ENCODE peak calls at places on chromosomes 5 and 9, in eight cellular contexts. E is BJ; V is CD8-positive, alpha-beta T cell; D is hepatocyte; G is HCT116; B is AG09309; O is AG09319; A is Panc1. R is an unnamed sample.

GRCh38 chr5:143511736-143512135 is 108.2 kb upstream of the NR3C1 start:
- DNase-seq in E (no peak), V (no peak), D (no peak), G (no peak), B (no peak), O (no peak), A (no peak), R (no peak)

GRCh38 chr5:30197662-30198061 is 995.8 kb upstream of the CDH6 start:
- DNase-seq in E (no peak), V (no peak), D (no peak), G (no peak), B (no peak), O (no peak), A (no peak), R (no peak)

GRCh38 chr9:114946013-114946412 is 15.6 kb upstream of the TNFSF8 start:
- DNase-seq in E (no peak), V (no peak), D (no peak), G (no peak), B (no peak), O (no peak), A (no peak), R (no peak)

GRCh38 chr5:59126665-59127354 is 543.9 kb downstream of the RAB3C start:
- DNase-seq in E (no peak), V (no peak), D (no peak), G (no peak), B (no peak), O (no peak), A (no peak), R (no peak)

GRCh38 chr9:82275531-82275930 is 287.0 kb downstream of the SPATA31D1 start:
- DNase-seq in E (no peak), V (no peak), D (no peak), G (no peak), B (no peak), O (no peak), A (no peak), R (no peak)

GRCh38 chr9:71326360-71326759 is 204.9 kb upstream of the TRPM3 start:
- DNase-seq in E (no peak), V (no peak), D (no peak), G (no peak), B (no peak), O (no peak), A (no peak), R (no peak)

GRCh38 chr5:133780619-133781280 is 168.4 kb upstream of the FSTL4 start:
- DNase-seq in E (no peak), V (no peak), D (no peak), G (no peak), B (no peak), O (no peak), A (no peak), R (no peak)

GRCh38 chr5:118405650-118406061 is 582.7 kb downstream of the DTWD2 start:
- DNase-seq in E (no peak), V (no peak), D (peak), G (no peak), B (no peak), O (no peak), A (no peak), R (no peak)

GRCh38 chr5:29905626-29906353 is 1287.7 kb upstream of the CDH6 start:
- DNase-seq in E (no peak), V (no peak), D (no peak), G (no peak), B (no peak), O (no peak), A (no peak), R (no peak)

GRCh38 chr5:150599281-150599680 is 41.2 kb upstream of the SYNPO start:
- DNase-seq in E (no peak), V (no peak), D (no peak), G (no peak), B (no peak), O (no peak), A (no peak), R (no peak)
- TF ChIP-seq CTCF in E (no peak), V (no peak), D (no peak), G (no peak), B (no peak), O (no peak), A (no peak), R (no peak)

GRCh38 chr5:149447373-149448367 is 68.6 kb upstream of the IL17B start:
- DNase-seq in E (no peak), V (no peak), D (no peak), G (no peak), B (no peak), O (no peak), A (no peak), R (no peak)

GRCh38 chr5:149452007-149452664 is 73.0 kb upstream of the IL17B start:
- DNase-seq in E (no peak), V (no peak), D (peak), G (no peak), B (no peak), O (no peak), A (no peak), R (no peak)

GRCh38 chr5:149450199-149450598 is 71.1 kb upstream of the IL17B start:
- DNase-seq in E (no peak), V (no peak), D (no peak), G (no peak), B (no peak), O (no peak), A (no peak), R (no peak)

GRCh38 chr5:149445739-149446369 is 66.8 kb upstream of the IL17B start:
- DNase-seq in E (peak), V (no peak), D (peak), G (no peak), B (peak), O (peak), A (no peak), R (peak)

DNA sequence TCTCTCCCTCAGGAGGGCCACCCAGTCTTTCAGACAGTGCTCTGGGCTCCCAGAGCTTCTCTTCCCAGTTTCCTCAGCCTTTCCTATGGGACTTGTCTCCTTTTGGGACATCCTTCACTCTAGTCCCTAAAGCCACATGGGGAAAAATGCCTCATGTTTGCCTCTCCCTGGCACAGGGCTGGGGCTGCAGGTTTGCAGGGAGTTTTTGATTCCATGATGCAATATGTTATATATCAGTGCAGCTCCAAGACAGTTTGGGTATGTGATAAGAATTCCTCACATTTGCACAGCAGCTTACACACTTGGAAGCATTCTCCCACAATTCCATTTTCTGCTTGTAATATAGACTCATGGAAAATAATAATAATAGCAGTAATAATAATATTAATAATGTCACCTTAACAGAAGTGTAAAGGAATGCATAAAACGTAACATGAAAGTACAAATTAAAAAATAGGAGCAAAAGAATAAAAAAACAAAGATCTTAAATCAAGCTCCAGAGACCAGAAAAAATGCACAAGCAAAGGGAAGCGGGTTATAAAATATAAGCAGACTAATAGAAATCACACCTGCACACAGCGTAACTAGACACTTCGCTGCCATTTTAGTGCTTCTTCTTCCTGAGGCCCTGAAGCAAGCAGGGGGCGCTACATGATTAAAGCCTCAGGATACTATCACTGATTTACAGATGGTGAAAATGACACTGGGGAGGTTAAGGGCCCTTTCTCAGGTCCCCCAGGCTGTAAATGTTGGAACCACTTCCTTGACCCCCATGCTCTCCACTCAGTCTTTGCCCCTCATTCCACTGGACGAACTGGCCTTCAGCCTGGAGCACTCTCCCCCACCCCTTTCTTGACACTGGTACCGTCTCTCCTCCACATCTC is 70.0 kb upstream of the IL17B start:
- DNase-seq in E (no peak), V (no peak), D (no peak), G (no peak), B (no peak), O (no peak), A (no peak), R (no peak)
- TF ChIP-seq CTCF in E (peak), V (no peak), D (peak), G (peak), B (peak), O (peak), A (peak), R (peak)

GRCh38 chr9:129885670-129886106 is 50.4 kb downstream of the USP20 start:
- DNase-seq in E (peak), V (peak), D (peak), G (peak), B (peak), O (peak), A (peak), R (peak)

GRCh38 chr9:129886226-129887174 is 51.2 kb downstream of the USP20 start:
- DNase-seq in E (no peak), V (peak), D (no peak), G (no peak), B (no peak), O (no peak), A (no peak), R (no peak)

GRCh38 chr9:129884220-129885017 is 49.2 kb downstream of the USP20 start:
- DNase-seq in E (peak), V (peak), D (peak), G (peak), B (no peak), O (peak), A (no peak), R (peak)

GRCh38 chr9:129887210-129888084 is 52.2 kb downstream of the USP20 start:
- DNase-seq in E (no peak), V (peak), D (no peak), G (no peak), B (peak), O (no peak), A (no peak), R (peak)

DNA sequence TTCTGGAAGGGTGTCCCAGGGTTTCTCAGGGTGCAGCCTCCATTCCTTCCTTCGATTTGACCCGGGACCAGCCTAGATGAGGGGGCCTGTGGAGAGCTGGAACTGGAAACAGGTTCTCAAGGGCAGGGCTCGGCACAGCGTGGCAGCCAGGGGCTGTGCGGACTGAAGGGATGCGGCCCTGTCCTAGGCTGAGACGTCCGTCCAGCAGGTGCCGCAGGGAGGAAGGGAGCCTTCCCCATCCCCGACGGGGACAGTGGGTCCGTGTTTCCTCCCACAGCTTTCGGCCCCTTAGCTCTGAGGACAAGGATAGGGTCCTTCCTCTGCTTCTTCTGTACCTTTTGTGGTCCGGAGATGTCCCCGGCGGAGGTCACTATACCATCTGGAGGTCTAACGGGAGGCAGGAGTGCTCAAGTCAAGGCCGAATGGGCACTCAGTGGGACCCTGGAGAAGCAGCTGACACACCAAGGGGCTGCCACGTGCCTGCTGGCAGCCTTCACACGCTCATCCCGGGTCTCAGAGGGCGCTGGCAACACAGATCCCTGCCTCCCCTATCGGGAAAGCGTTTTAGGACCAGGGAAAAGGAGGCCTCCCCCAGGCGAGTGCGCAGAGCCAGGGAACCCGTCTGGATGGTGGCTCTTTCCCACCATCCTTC is 49.9 kb downstream of the USP20 start:
- DNase-seq in E (no peak), V (peak), D (no peak), G (no peak), B (no peak), O (no peak), A (no peak), R (no peak)
- TF ChIP-seq CTCF in E (peak), V (no peak), D (no peak), G (no peak), B (peak), O (peak), A (no peak), R (no peak)

DNA sequence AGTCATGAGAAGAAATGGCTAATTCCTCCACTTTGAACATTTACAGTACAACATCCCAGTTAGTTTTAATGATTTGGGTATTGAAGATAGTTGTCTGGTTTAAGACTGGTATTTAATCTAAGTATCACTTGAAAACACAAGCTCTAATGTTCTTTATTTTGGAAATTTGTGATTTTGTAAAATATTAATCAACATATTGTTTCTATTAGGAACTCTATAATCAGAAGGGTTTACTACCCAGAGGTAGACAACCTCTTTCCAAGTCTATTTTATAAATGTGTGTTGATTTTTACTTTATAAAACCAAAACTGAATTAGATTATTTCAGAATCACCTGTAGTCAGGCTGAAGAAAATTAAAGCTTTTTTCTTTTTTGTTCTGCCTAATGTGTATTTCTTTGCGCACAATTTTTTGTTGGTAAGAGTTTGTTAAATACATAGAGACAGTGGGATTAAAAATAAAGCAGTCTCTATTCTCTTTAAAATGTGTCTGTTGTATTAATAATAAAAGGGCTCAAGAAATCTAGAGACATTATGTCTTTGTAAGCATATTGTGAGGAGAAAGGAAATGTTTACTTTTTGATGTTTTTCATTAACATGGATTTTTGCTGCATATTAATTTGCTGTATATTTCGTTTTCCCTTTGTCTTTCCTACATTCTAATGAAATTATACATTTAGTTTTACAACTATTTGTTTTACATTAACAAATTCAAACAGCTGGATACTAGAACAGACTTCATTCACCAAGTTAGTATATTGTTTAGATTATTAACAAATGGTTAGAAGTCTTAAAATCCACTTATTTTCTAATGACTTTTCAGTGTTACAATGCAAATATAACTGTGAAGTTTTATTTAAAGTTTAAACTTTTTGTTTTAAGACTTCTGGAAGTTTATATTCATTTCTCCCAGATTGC is 3.8 kb upstream of the PURA start:
- DNase-seq in E (no peak), V (no peak), D (no peak), G (no peak), B (no peak), O (no peak), A (no peak), R (no peak)
- TF ChIP-seq CTCF in E (no peak), V (no peak), D (no peak), G (no peak), B (no peak), O (no peak), A (no peak), R (no peak)

DNA sequence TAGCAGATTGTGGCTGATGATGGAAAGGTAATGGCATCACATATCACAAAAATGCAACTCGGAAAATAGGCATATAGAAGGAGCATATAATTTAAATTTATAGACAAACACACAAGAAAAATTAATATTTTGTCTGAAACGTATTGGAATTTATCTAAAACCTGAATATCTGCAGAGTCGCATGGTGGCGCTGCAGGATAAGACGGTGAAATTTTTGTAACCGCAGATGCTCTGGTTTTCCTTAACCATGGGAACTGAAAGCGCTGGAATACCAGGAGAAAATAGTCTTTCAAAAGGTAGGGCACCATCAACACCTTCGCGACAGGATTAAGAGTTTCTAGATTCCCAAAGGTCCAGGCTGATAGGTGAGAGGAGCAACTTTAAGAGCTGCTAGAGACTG is 11.0 kb downstream of the PCDHB14 start:
- DNase-seq in E (no peak), V (no peak), D (no peak), G (no peak), B (no peak), O (no peak), A (no peak), R (no peak)
- TF ChIP-seq CTCF in E (peak), V (no peak), D (no peak), G (no peak), B (peak), O (peak), A (peak), R (peak)

GRCh38 chr5:83589786-83590185 is 118.2 kb downstream of the VCAN start:
- DNase-seq in E (no peak), V (no peak), D (no peak), G (no peak), B (no peak), O (no peak), A (no peak), R (no peak)

GRCh38 chr5:83590966-83591365 is 119.4 kb downstream of the VCAN start:
- DNase-seq in E (no peak), V (no peak), D (no peak), G (no peak), B (no peak), O (no peak), A (no peak), R (no peak)

DNA sequence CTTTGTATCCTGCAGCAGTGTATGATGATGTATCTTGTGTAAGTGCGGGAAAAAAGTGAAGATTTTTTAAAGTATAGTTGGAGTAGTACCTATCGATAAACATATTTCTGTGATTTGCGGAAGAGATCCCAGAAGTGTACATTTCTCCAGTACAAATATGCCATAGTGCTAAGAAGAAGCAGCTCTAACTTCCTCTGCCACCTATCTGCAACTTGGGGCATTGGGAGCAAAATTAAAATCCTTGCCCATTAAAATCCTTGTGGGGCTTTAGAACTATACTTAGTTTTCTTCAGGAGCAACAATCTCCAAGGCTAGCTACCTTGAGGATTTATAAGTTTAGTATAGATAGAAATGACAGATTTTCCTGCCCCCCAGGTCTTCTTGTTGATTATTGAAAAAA is 123.7 kb downstream of the VCAN start:
- DNase-seq in E (no peak), V (no peak), D (no peak), G (no peak), B (no peak), O (no peak), A (no peak), R (no peak)
- TF ChIP-seq CTCF in E (peak), V (no peak), D (no peak), G (peak), B (peak), O (no peak), A (peak), R (peak)

DNA sequence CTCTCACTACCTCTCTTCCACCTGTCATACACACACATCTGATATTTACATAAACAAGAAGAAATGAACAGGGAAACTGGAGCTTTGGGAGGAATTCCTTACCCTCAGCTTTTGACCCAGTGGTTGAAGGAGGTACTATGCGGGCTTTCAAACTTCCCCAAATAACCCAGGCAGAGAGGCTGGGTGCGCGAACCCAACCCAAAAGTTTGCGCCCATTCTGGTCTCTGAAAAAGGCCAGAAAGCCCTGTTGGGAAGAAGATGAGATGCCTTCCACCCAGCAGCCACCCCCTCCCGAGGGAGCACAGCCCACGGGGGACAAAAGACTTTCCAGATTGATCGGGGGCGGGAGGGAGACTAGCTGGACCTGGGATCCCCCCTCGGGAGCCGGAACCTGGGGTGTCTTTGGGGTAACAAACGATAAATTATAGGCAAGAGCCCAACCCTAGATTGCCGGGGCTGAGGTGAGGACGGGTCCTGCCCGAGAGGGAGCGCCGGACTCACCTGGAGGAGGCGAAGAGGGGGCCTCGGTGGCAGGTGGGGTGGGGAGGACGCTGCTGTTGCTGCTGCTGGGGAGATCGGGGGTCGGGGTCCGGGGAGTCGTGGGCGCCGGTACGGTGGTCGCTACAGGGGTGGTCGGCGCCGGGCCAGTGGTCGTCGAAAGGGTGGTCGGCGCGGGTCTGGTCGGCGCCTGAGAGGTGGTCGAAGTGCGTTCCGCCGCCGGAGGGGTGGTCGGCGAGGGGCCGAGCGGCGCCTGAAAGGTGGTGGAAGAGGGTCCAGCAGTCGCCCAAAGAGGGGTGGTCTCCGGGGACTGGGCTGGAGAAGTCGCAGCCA is 798 bp downstream of the MEGF9 start:
- DNase-seq in E (no peak), V (peak), D (no peak), G (no peak), B (no peak), O (no peak), A (no peak), R (no peak)
- TF ChIP-seq CTCF in E (peak), V (no peak), D (no peak), G (no peak), B (no peak), O (no peak), A (no peak), R (no peak)

GRCh38 chr5:75167345-75167744 is 69.3 kb downstream of the ANKRD31 start:
- DNase-seq in E (no peak), V (no peak), D (peak), G (peak), B (no peak), O (no peak), A (no peak), R (no peak)
- TF ChIP-seq CTCF in E (peak), V (no peak), D (peak), G (peak), B (peak), O (no peak), A (peak), R (peak)

GRCh38 chr5:176361437-176362097 is at the start of gene KIAA1191:
- DNase-seq in E (peak), V (peak), D (peak), G (peak), B (peak), O (peak), A (peak), R (peak)
- TF ChIP-seq CTCF in E (peak), V (no peak), D (peak), G (no peak), B (peak), O (peak), A (no peak), R (peak)